ENCODE peak calls at places on chromosome 21, in eight cellular contexts. X, K, M, E, N, B, U and D are unnamed samples. For H3K4me1, the result is how much of the 10 kb centered on the place peaks cover.

GRCh38 chr21:15138475-15138874 is 73.7 kb upstream of the NRIP1 start:
- ATAC-seq in E (no peak), B (no peak), U (no peak), K (no peak), X (no peak), N (no peak), M (no peak), D (no peak)

GRCh38 chr21:15631342-15631741 is 98.4 kb upstream of the USP25 start:
- ATAC-seq in M (no peak), K (no peak), E (no peak), X (no peak), N (no peak), B (no peak), U (no peak), D (no peak)

GRCh38 chr21:31752352-31752751 is 20.4 kb upstream of the SCAF4 start:
- ATAC-seq in E (no peak), N (no peak), X (no peak), M (no peak), U (no peak), K (no peak), B (no peak), D (no peak)

GRCh38 chr21:34187935-34188334 is 114.6 kb downstream of the MRPS6 start:
- ATAC-seq in N (no peak), M (no peak), X (peak), K (no peak), E (no peak), U (no peak), B (no peak), D (peak)

GRCh38 chr21:34553199-34553952 is 41.4 kb upstream of the KCNE1 start:
- ATAC-seq in E (no peak), M (no peak), U (no peak), X (no peak), K (peak), B (no peak), N (no peak), D (no peak)

GRCh38 chr21:36478207-36478701 is 1.7 kb downstream of the CLDN14 start:
- ATAC-seq in E (no peak), X (peak), B (no peak), K (no peak), U (peak), N (no peak), M (peak), D (no peak)

GRCh38 chr21:37618081-37618480 is 251.5 kb downstream of the DYRK1A start:
- ATAC-seq in M (no peak), N (no peak), B (no peak), U (peak), X (no peak), K (no peak), E (no peak), D (no peak)

GRCh38 chr21:31724552-31724951 is 7.4 kb downstream of the SCAF4 start:
- ATAC-seq in E (no peak), X (no peak), B (no peak), M (no peak), K (no peak), U (peak), N (no peak), D (no peak)

GRCh38 chr21:28949318-28949717 is 43.4 kb downstream of the LTN1 start:
- ATAC-seq in K (no peak), X (no peak), U (no peak), M (no peak), B (no peak), N (no peak), E (no peak), D (no peak)

GRCh38 chr21:15742052-15742451 is 12.3 kb downstream of the USP25 start:
- ATAC-seq in M (no peak), K (peak), E (peak), U (no peak), B (peak), X (no peak), N (no peak), D (no peak)

GRCh38 chr21:14825405-14826032 is 239.3 kb downstream of the NRIP1 start:
- ATAC-seq in X (no peak), M (no peak), B (no peak), E (no peak), N (no peak), K (no peak), U (peak), D (no peak)

GRCh38 chr21:22288885-22289509 is 1290.8 kb downstream of the NCAM2 start:
- ATAC-seq in X (no peak), K (no peak), U (no peak), E (no peak), N (no peak), M (no peak), B (no peak), D (no peak)

GRCh38 chr21:34180406-34180805 is 107.0 kb downstream of the MRPS6 start:
- ATAC-seq in X (no peak), B (no peak), E (no peak), U (no peak), M (no peak), N (no peak), K (no peak), D (no peak)

GRCh38 chr21:34795152-34796141 is 126.7 kb downstream of the CLIC6 start:
- ATAC-seq in B (no peak), M (no peak), E (peak), K (no peak), X (peak), U (no peak), N (peak), D (peak)

GRCh38 chr21:36377391-36377842 is 7.8 kb upstream of the CHAF1B start:
- ATAC-seq in B (no peak), M (no peak), K (no peak), X (no peak), U (no peak), E (no peak), N (no peak), D (no peak)

GRCh38 chr21:25929859-25930520 is 195.2 kb downstream of the GABPA start:
- ATAC-seq in K (peak), M (no peak), B (peak), E (no peak), U (no peak), X (no peak), N (no peak), D (no peak)

GRCh38 chr21:25927195-25927880 is 192.6 kb downstream of the GABPA start:
- ATAC-seq in M (no peak), U (no peak), K (no peak), X (no peak), B (no peak), N (no peak), E (no peak), D (no peak)

GRCh38 chr21:25925936-25926335 is 191.2 kb downstream of the GABPA start:
- ATAC-seq in X (peak), U (no peak), K (no peak), E (no peak), N (no peak), B (no peak), M (no peak), D (peak)

GRCh38 chr21:25925064-25925463 is 190.3 kb downstream of the GABPA start:
- ATAC-seq in E (no peak), U (no peak), M (no peak), N (no peak), X (no peak), B (no peak), K (no peak), D (no peak)
- H3K27ac ChIP-seq in E (no peak), U (no peak), M (no peak), N (no peak), X (peak), B (no peak), K (no peak), D (peak)

GRCh38 chr21:43902441-43902840 is 37.4 kb downstream of the AGPAT3 start:
- ATAC-seq in E (no peak), B (no peak), X (peak), N (peak), U (no peak), M (no peak), K (no peak), D (peak)
- TF ChIP-seq POLR2AphosphoS5 in E (no peak), B (no peak), X (no peak), N (no peak), U (no peak), M (no peak), K (no peak), D (no peak)

DNA sequence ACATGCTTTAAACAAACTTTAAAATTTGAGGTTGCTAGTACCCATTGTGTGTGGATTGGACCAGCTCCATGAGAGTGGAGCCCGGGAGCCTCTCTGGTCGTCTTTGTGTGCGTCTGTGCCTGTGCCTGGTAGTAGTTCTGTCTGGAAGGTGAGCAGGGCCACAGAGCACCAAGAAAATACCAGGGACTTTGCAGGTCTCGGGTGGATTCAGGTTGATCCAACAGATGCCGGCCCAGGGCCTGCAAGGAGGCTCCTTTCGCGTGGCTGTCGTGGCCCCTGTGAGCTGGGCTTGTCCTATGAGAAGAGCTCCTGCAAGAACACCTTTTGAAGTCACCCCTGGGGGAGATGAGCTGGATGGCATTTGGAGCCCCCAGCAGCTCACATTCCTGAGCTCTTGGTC is 28.3 kb downstream of the COL18A1 start:
- ATAC-seq in X (no peak), M (no peak), U (no peak), E (no peak), K (no peak), B (no peak), N (no peak), D (no peak)
- H3K4me1 ChIP-seq in X (under half), M (half or more), U (under half), E (half or more), K (under half), B (under half), N (under half), D (half or more)

DNA sequence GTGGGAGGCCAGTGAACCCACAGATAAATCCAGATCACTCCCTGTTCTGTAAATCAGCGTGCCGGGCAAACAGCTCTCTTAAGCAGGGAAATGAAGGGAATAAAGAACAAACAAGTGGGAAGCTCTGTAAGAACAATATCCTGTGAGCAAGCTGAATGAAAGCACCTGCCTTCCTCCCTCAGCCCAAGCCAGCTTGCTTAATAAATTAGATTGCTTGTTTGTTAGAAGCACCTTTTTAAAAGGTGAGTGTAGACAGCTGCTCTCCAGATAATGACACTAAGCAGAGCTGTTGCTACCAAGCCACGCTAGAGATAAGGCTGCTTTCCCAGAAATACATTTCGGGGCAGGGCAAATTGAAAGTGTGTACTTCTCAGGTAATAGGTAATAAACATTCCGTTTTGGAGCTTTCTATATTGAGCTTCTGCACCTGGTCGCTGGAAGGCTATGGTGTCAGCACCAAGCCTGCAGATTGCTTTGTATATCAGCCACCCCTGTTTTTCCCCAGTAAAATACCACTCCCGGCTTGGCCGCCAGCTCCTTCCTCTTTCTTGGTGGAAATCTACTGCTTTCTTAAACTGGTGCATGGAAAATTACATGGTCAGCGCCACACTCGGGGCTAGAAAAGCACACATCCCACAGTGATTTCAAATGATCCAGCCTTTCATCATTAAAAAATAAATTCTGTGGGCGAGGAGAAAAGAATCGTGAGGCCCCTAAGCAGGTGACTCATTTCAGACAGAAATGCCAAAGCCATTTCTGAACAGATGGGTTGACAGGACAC is 151.3 kb downstream of the ETS2 start:
- ATAC-seq in X (no peak), B (peak), N (no peak), K (no peak), U (no peak), E (no peak), M (no peak), D (no peak)
- H3K27ac ChIP-seq in X (peak), B (no peak), N (no peak), K (no peak), U (no peak), E (no peak), M (no peak), D (no peak)

DNA sequence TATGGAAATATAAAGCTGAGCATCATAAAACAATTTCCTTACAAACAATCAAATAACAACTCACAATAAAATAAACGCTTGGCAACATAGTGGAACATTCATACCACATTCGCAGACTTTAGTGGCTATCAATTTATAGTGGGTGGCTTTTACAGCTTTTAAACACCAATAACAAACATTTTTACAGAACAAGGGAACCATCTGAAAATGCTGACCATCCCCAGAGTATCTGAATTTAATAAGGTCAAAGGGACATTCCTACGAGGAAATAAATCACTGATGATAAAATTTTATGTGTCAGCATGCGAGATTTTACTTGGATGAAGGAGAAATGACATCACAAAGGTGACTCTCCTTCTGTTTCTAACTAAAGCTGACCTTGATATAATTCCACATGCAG is 144.5 kb downstream of the APP start:
- ATAC-seq in K (no peak), B (no peak), N (no peak), M (no peak), U (no peak), X (no peak), E (no peak), D (no peak)
- TF ChIP-seq POLR2AphosphoS5 in K (no peak), B (no peak), N (no peak), M (no peak), U (no peak), X (no peak), E (no peak), D (no peak)

DNA sequence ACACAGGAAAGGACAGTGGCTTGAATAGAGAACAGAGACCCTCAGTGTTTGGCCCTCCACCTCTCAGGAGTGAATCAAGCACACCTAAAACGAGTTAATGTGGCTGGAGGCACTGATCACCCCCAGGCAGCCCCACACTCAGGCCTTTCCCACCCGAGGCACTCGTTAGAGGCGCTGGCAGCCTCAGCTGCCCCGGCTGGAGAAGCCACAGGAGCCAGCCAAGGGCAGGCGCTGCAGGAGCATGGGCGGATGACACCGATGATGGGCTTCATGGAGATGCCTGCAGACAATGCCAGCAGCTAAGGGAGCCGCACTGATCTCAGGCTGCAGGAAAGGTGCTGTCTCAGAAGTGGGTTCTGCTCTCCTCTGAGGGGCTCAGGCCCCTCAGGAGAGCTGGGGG is 24.1 kb upstream of the ABCG1 start:
- ATAC-seq in K (no peak), B (no peak), X (no peak), U (no peak), M (no peak), E (no peak), N (no peak), D (no peak)
- H3K4me1 ChIP-seq in K (under half), B (under half), X (under half), U (under half), M (under half), E (under half), N (under half), D (under half)

DNA sequence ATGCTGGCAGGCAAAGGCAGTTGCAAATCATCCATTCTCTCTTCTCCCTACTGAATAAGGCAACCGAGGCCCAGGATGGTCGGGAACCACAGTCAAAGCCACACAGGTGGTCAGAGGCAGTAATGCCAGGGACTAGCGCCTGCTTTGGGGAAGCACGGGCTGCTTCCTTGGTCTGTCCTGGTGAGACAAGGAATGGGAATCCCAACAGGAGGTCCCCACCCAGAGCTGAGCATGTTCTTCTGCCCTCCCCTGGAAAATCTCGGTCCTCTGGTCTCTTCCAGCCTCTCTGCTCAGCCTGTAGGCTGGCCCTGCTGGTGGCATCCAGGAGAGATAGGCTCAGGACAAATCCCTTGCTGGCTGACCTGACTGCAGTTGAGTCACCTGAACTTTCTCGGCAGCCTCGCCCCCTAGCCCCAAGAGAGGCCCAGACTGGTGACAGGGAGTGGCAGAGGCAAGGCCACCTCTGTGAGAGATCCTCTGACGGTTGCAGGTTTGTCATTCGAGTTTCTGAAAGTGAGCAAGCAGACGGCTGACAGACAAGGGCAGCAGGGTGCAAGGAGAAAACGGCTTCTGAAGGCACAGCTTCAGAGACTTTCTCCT is 5.8 kb downstream of the OLIG1 start:
- ATAC-seq in K (peak), M (no peak), B (no peak), N (peak), X (no peak), E (no peak), U (no peak), D (no peak)
- H3K27ac ChIP-seq in K (no peak), M (no peak), B (no peak), N (no peak), X (no peak), E (no peak), U (no peak), D (no peak)

DNA sequence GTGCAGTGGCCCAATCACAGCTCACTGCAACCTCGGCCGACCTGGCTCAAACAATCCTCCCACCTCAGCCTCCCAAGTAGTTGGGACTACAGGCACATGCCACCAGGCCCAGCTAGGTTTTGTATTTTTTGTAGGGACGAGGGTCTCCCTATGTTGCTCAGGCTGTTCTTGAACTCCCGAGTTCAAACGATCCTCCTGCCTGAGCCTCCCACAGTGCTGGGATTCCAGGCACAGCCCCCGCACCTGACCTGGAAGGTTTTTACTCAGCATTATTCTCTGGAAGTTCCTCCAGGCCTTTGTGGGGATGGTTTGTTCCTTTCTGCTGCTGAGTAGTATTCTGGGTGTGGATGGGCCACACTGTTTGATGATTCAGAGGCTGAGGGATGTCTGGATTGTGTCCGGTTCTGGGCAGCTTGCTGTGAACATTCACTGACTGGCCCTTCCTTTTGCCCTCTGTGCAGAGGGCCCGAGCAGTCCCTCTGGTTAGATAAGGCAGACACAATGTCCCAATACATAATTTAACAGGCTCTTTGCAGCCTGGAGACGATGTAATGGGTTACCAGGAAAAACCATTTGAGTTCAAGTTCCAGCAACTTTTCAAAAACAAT is 6.0 kb upstream of the TRAPPC10 start:
- ATAC-seq in N (no peak), M (peak), K (no peak), B (peak), X (peak), U (no peak), E (peak), D (peak)
- TF ChIP-seq POLR2AphosphoS5 in N (no peak), M (no peak), K (no peak), B (no peak), X (no peak), U (no peak), E (no peak), D (peak)